ENCODE peak calls at places on chromosomes 12 and 14, in six cellular contexts. One of them, this sample, is unnamed.

GRCh38 chr12:105983622-105984325 is 155.0 kb downstream of the NUAK1 start:
- DNase-seq in AG10803: peak
- DNase-seq in esophagus muscularis mucosa: no peak
- DNase-seq in foreskin fibroblast: peak
- DNase-seq in HL-60: no peak
- DNase-seq in fibroblast of villous mesenchyme: peak
- DNase-seq in this sample: no peak

GRCh38 chr14:24921903-24922302 is 128.0 kb downstream of the STXBP6 start:
- DNase-seq in foreskin fibroblast: peak
- DNase-seq in AG10803: peak
- DNase-seq in HL-60: no peak
- DNase-seq in fibroblast of villous mesenchyme: peak
- DNase-seq in esophagus muscularis mucosa: no peak
- DNase-seq in this sample: no peak

GRCh38 chr12:11731455-11731854 is 82.0 kb downstream of the ETV6 start:
- DNase-seq in AG10803: peak
- DNase-seq in fibroblast of villous mesenchyme: peak
- DNase-seq in foreskin fibroblast: no peak
- DNase-seq in esophagus muscularis mucosa: no peak
- DNase-seq in HL-60: no peak
- DNase-seq in this sample: no peak

GRCh38 chr12:100789146-100789545 is 5.4 kb upstream of the ANO4 start:
- DNase-seq in foreskin fibroblast: peak
- DNase-seq in fibroblast of villous mesenchyme: peak
- DNase-seq in HL-60: no peak
- DNase-seq in AG10803: peak
- DNase-seq in esophagus muscularis mucosa: no peak
- DNase-seq in this sample: no peak

GRCh38 chr14:83826838-83827237 is 1703.1 kb upstream of the FLRT2 start:
- DNase-seq in HL-60: no peak
- DNase-seq in AG10803: peak
- DNase-seq in fibroblast of villous mesenchyme: peak
- DNase-seq in esophagus muscularis mucosa: no peak
- DNase-seq in foreskin fibroblast: peak
- DNase-seq in this sample: no peak

GRCh38 chr14:101855958-101856357 is 94.4 kb downstream of the PPP2R5C start:
- DNase-seq in fibroblast of villous mesenchyme: no peak
- DNase-seq in AG10803: no peak
- DNase-seq in foreskin fibroblast: no peak
- DNase-seq in HL-60: peak
- DNase-seq in esophagus muscularis mucosa: no peak
- DNase-seq in this sample: no peak

GRCh38 chr14:73815849-73816816 is 35.5 kb upstream of the PTGR2 start:
- DNase-seq in esophagus muscularis mucosa: no peak
- DNase-seq in fibroblast of villous mesenchyme: peak
- DNase-seq in foreskin fibroblast: no peak
- DNase-seq in AG10803: no peak
- DNase-seq in HL-60: no peak
- DNase-seq in this sample: no peak

GRCh38 chr12:6540181-6540877 is 6.0 kb downstream of the GAPDH start:
- DNase-seq in foreskin fibroblast: peak
- DNase-seq in HL-60: peak
- DNase-seq in fibroblast of villous mesenchyme: peak
- DNase-seq in AG10803: peak
- DNase-seq in esophagus muscularis mucosa: peak
- DNase-seq in this sample: no peak

GRCh38 chr12:84814664-84815245 is 97.8 kb downstream of the SLC6A15 start:
- DNase-seq in esophagus muscularis mucosa: no peak
- DNase-seq in fibroblast of villous mesenchyme: no peak
- DNase-seq in HL-60: no peak
- DNase-seq in AG10803: peak
- DNase-seq in foreskin fibroblast: peak
- DNase-seq in this sample: no peak

DNA sequence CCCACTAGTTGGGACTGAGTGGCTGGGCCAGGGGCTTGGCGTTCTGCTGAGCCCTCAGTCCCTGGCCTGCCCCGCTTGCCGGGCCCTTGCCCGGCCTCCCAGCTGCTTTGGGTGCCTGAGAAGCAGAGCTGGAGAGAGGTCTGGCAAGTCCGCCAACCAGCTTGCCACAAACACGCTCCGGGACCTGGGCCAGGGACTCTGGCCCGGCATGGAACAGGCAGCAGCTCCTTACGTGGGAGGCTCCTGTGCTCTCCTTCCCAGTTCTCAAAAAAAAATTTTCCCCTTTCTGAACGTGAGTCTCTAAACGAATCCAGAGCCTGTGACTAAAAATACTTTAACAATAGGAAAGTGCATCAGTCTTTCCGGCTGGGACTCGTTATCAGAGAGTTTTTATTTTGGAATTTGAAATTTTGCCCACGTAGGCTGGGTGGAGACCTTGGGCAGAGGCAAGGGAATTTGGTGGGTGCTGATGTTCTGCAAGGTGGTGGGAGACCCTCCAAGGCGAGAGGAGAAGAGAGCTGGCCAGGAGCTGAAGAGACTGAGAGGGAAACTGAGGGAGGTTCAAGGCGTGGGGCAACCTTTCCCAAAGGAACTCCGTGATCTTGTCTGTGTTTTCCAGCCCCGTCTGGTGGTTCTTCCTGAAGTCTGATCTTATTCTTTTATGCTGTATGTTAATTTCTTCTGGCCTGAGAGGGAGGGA is 6.8 kb upstream of the NR4A1 start:
- DNase-seq in AG10803: peak
- DNase-seq in esophagus muscularis mucosa: no peak
- DNase-seq in foreskin fibroblast: peak
- DNase-seq in HL-60: no peak
- DNase-seq in fibroblast of villous mesenchyme: peak
- DNase-seq in this sample: no peak
- H3K4me3 ChIP-seq in AG10803: peak
- H3K4me3 ChIP-seq in esophagus muscularis mucosa: peak
- H3K4me3 ChIP-seq in foreskin fibroblast: no peak
- H3K4me3 ChIP-seq in HL-60: no peak
- H3K4me3 ChIP-seq in fibroblast of villous mesenchyme: no peak
- H3K4me3 ChIP-seq in this sample: no peak

GRCh38 chr14:79011920-79012204 is 841.7 kb downstream of the NRXN3 start:
- DNase-seq in HL-60: no peak
- DNase-seq in fibroblast of villous mesenchyme: no peak
- DNase-seq in foreskin fibroblast: no peak
- DNase-seq in AG10803: peak
- DNase-seq in esophagus muscularis mucosa: no peak
- DNase-seq in this sample: no peak

GRCh38 chr14:79009286-79009685 is 839.1 kb downstream of the NRXN3 start:
- DNase-seq in foreskin fibroblast: no peak
- DNase-seq in fibroblast of villous mesenchyme: no peak
- DNase-seq in HL-60: no peak
- DNase-seq in esophagus muscularis mucosa: no peak
- DNase-seq in AG10803: no peak
- DNase-seq in this sample: no peak

GRCh38 chr14:79016828-79017505 is 846.8 kb downstream of the NRXN3 start:
- DNase-seq in fibroblast of villous mesenchyme: peak
- DNase-seq in esophagus muscularis mucosa: no peak
- DNase-seq in HL-60: no peak
- DNase-seq in foreskin fibroblast: peak
- DNase-seq in AG10803: peak
- DNase-seq in this sample: no peak

GRCh38 chr14:79011091-79011919 is 841.1 kb downstream of the NRXN3 start:
- DNase-seq in fibroblast of villous mesenchyme: peak
- DNase-seq in esophagus muscularis mucosa: no peak
- DNase-seq in HL-60: no peak
- DNase-seq in foreskin fibroblast: peak
- DNase-seq in AG10803: peak
- DNase-seq in this sample: no peak
- TF ChIP-seq CTCF in fibroblast of villous mesenchyme: peak
- TF ChIP-seq CTCF in esophagus muscularis mucosa: peak
- TF ChIP-seq CTCF in HL-60: no peak
- TF ChIP-seq CTCF in foreskin fibroblast: peak
- TF ChIP-seq CTCF in AG10803: peak
- TF ChIP-seq CTCF in this sample: peak

GRCh38 chr12:117045175-117045997 is 53.8 kb downstream of the TESC start:
- DNase-seq in foreskin fibroblast: no peak
- DNase-seq in AG10803: no peak
- DNase-seq in esophagus muscularis mucosa: no peak
- DNase-seq in HL-60: peak
- DNase-seq in fibroblast of villous mesenchyme: no peak
- DNase-seq in this sample: no peak

GRCh38 chr12:117043598-117043901 is 55.7 kb downstream of the TESC start:
- DNase-seq in HL-60: no peak
- DNase-seq in foreskin fibroblast: no peak
- DNase-seq in esophagus muscularis mucosa: no peak
- DNase-seq in fibroblast of villous mesenchyme: no peak
- DNase-seq in AG10803: no peak
- DNase-seq in this sample: no peak

GRCh38 chr12:117045998-117046374 is 53.2 kb downstream of the TESC start:
- DNase-seq in foreskin fibroblast: no peak
- DNase-seq in esophagus muscularis mucosa: no peak
- DNase-seq in HL-60: peak
- DNase-seq in AG10803: no peak
- DNase-seq in fibroblast of villous mesenchyme: no peak
- DNase-seq in this sample: no peak

GRCh38 chr12:117044311-117044710 is 54.9 kb downstream of the TESC start:
- DNase-seq in esophagus muscularis mucosa: no peak
- DNase-seq in AG10803: no peak
- DNase-seq in HL-60: no peak
- DNase-seq in foreskin fibroblast: no peak
- DNase-seq in fibroblast of villous mesenchyme: no peak
- DNase-seq in this sample: no peak

DNA sequence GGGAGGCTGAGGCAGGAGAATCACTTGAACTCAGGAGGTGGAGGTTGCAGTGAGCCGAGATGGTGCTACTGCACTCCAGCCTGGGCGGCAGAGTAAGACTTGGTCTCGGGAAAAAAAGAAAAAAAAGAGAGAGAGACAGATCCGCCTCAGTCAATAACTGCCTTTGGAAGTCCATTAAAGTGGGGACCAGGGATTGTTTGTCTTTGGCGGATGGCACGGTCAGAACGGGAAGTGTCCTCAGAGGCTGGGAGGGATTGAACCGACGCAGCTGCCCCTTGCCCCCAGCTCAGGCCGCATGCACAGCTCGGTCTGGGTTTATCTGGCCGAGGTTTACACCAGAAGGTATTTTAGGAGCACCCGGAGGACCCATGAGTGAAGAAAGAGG is 54.4 kb downstream of the TESC start:
- DNase-seq in esophagus muscularis mucosa: no peak
- DNase-seq in fibroblast of villous mesenchyme: no peak
- DNase-seq in AG10803: no peak
- DNase-seq in foreskin fibroblast: no peak
- DNase-seq in HL-60: no peak
- DNase-seq in this sample: no peak
- H3K4me3 ChIP-seq in esophagus muscularis mucosa: no peak
- H3K4me3 ChIP-seq in fibroblast of villous mesenchyme: no peak
- H3K4me3 ChIP-seq in AG10803: no peak
- H3K4me3 ChIP-seq in foreskin fibroblast: no peak
- H3K4me3 ChIP-seq in HL-60: no peak
- H3K4me3 ChIP-seq in this sample: no peak

GRCh38 chr12:113996026-113996425 is 29.9 kb upstream of the RBM19 start:
- DNase-seq in fibroblast of villous mesenchyme: no peak
- DNase-seq in esophagus muscularis mucosa: no peak
- DNase-seq in AG10803: no peak
- DNase-seq in HL-60: no peak
- DNase-seq in foreskin fibroblast: no peak
- DNase-seq in this sample: no peak
- TF ChIP-seq CTCF in fibroblast of villous mesenchyme: peak
- TF ChIP-seq CTCF in esophagus muscularis mucosa: no peak
- TF ChIP-seq CTCF in AG10803: peak
- TF ChIP-seq CTCF in HL-60: no peak
- TF ChIP-seq CTCF in foreskin fibroblast: peak
- TF ChIP-seq CTCF in this sample: no peak

GRCh38 chr12:51320311-51320694 is 3.7 kb downstream of the BIN2 start:
- DNase-seq in foreskin fibroblast: no peak
- DNase-seq in fibroblast of villous mesenchyme: no peak
- DNase-seq in AG10803: no peak
- DNase-seq in esophagus muscularis mucosa: no peak
- DNase-seq in HL-60: no peak
- DNase-seq in this sample: no peak

GRCh38 chr12:51322452-51322851 is 1.5 kb downstream of the BIN2 start:
- DNase-seq in esophagus muscularis mucosa: no peak
- DNase-seq in HL-60: no peak
- DNase-seq in fibroblast of villous mesenchyme: no peak
- DNase-seq in foreskin fibroblast: no peak
- DNase-seq in AG10803: no peak
- DNase-seq in this sample: peak

GRCh38 chr12:51318846-51319570 is 5.0 kb downstream of the BIN2 start:
- DNase-seq in HL-60: peak
- DNase-seq in AG10803: no peak
- DNase-seq in foreskin fibroblast: no peak
- DNase-seq in fibroblast of villous mesenchyme: no peak
- DNase-seq in esophagus muscularis mucosa: no peak
- DNase-seq in this sample: peak

GRCh38 chr12:51321882-51322281 is 2.1 kb downstream of the BIN2 start:
- DNase-seq in AG10803: no peak
- DNase-seq in HL-60: no peak
- DNase-seq in fibroblast of villous mesenchyme: no peak
- DNase-seq in foreskin fibroblast: no peak
- DNase-seq in esophagus muscularis mucosa: no peak
- DNase-seq in this sample: no peak

DNA sequence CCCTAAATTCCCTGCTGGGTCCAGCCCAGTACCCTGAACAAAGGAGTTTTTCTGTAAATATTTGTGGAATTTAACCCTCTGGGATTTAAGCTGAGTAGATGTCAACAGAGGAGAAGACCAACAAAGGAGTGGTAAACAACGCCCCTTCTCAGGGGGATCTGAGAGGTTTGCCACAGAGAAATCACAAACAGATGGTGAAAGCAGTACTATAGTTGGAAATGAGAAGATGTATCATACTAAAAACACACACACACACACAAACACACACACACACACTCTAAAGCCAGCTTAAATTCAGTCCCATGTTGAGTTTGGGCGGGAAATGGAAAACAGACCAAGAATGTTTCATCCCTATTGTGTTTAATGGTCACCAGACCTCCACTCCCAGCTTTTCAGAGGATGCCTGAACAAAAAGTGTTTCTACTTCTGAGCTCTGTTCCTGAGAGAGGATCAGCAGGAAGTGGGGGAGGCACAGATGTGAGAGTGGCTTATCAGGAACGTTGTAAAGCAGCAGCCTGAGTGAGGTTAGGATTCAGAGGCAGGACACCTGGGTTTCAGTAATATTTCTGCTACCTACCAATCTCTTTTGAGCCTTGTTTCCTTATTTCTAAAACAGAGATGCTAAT is 3.2 kb downstream of the BIN2 start:
- DNase-seq in foreskin fibroblast: no peak
- DNase-seq in esophagus muscularis mucosa: no peak
- DNase-seq in fibroblast of villous mesenchyme: peak
- DNase-seq in HL-60: peak
- DNase-seq in AG10803: peak
- DNase-seq in this sample: no peak
- H3K4me3 ChIP-seq in foreskin fibroblast: no peak
- H3K4me3 ChIP-seq in esophagus muscularis mucosa: no peak
- H3K4me3 ChIP-seq in fibroblast of villous mesenchyme: no peak
- H3K4me3 ChIP-seq in HL-60: no peak
- H3K4me3 ChIP-seq in AG10803: no peak
- H3K4me3 ChIP-seq in this sample: no peak

GRCh38 chr14:26888592-26888991 is 290.8 kb upstream of the NOVA1 start:
- DNase-seq in HL-60: no peak
- DNase-seq in AG10803: no peak
- DNase-seq in foreskin fibroblast: no peak
- DNase-seq in fibroblast of villous mesenchyme: no peak
- DNase-seq in esophagus muscularis mucosa: no peak
- DNase-seq in this sample: no peak
- TF ChIP-seq CTCF in HL-60: no peak
- TF ChIP-seq CTCF in AG10803: no peak
- TF ChIP-seq CTCF in foreskin fibroblast: no peak
- TF ChIP-seq CTCF in fibroblast of villous mesenchyme: no peak
- TF ChIP-seq CTCF in esophagus muscularis mucosa: no peak
- TF ChIP-seq CTCF in this sample: no peak

GRCh38 chr12:54277823-54278276 is 2.1 kb downstream of the CBX5 start:
- DNase-seq in fibroblast of villous mesenchyme: no peak
- DNase-seq in esophagus muscularis mucosa: no peak
- DNase-seq in foreskin fibroblast: peak
- DNase-seq in HL-60: peak
- DNase-seq in AG10803: peak
- DNase-seq in this sample: no peak
- H3K4me3 ChIP-seq in fibroblast of villous mesenchyme: peak
- H3K4me3 ChIP-seq in esophagus muscularis mucosa: no peak
- H3K4me3 ChIP-seq in foreskin fibroblast: peak
- H3K4me3 ChIP-seq in HL-60: peak
- H3K4me3 ChIP-seq in AG10803: peak
- H3K4me3 ChIP-seq in this sample: peak

This sample was measured in GM12864.